ENCODE peak calls at places on chromosomes 7 and 10, in nine cellular contexts. One of them, this sample, is unnamed.

GRCh38 chr10:28418069-28418468 is 114.8 kb upstream of the WAC start:
- DNase-seq in NCI-H1105: no peak
- DNase-seq in NCI-H2081: no peak
- DNase-seq in nephron progenitor cell: no peak
- DNase-seq in astrocyte of the spinal cord: no peak
- DNase-seq in activated gamma-delta T cell treated with Interleukin-2 at 50 U/mL for 16 hours: no peak
- DNase-seq in hepatic stellate cell: no peak
- DNase-seq in hippocampal formation: no peak
- DNase-seq in left ventricle myocardium superior: no peak
- DNase-seq in this sample: no peak

GRCh38 chr7:82204694-82205093 is 238.9 kb downstream of the CACNA2D1 start:
- DNase-seq in NCI-H1105: no peak
- DNase-seq in NCI-H2081: peak; percentile 9
- DNase-seq in nephron progenitor cell: no peak
- DNase-seq in astrocyte of the spinal cord: peak; percentile 84
- DNase-seq in activated gamma-delta T cell treated with Interleukin-2 at 50 U/mL for 16 hours: no peak
- DNase-seq in hepatic stellate cell: no peak
- DNase-seq in hippocampal formation: no peak
- DNase-seq in left ventricle myocardium superior: peak; percentile 54
- DNase-seq in this sample: no peak

GRCh38 chr7:67913604-67914003 is 917.0 kb downstream of the TYW1 start:
- DNase-seq in NCI-H1105: no peak
- DNase-seq in NCI-H2081: no peak
- DNase-seq in nephron progenitor cell: no peak
- DNase-seq in astrocyte of the spinal cord: no peak
- DNase-seq in activated gamma-delta T cell treated with Interleukin-2 at 50 U/mL for 16 hours: no peak
- DNase-seq in hepatic stellate cell: no peak
- DNase-seq in hippocampal formation: no peak
- DNase-seq in left ventricle myocardium superior: no peak
- DNase-seq in this sample: no peak

GRCh38 chr7:80767655-80768054 is 129.2 kb downstream of the CD36 start:
- DNase-seq in NCI-H1105: no peak
- DNase-seq in NCI-H2081: no peak
- DNase-seq in nephron progenitor cell: no peak
- DNase-seq in astrocyte of the spinal cord: no peak
- DNase-seq in activated gamma-delta T cell treated with Interleukin-2 at 50 U/mL for 16 hours: no peak
- DNase-seq in hepatic stellate cell: no peak
- DNase-seq in hippocampal formation: no peak
- DNase-seq in left ventricle myocardium superior: no peak
- DNase-seq in this sample: no peak

GRCh38 chr10:82811621-82812020 is 936.6 kb downstream of the NRG3 start:
- DNase-seq in NCI-H1105: no peak
- DNase-seq in NCI-H2081: peak; percentile 1
- DNase-seq in nephron progenitor cell: peak; percentile 20
- DNase-seq in astrocyte of the spinal cord: no peak
- DNase-seq in activated gamma-delta T cell treated with Interleukin-2 at 50 U/mL for 16 hours: no peak
- DNase-seq in hepatic stellate cell: peak; percentile 12
- DNase-seq in hippocampal formation: no peak
- DNase-seq in left ventricle myocardium superior: no peak
- DNase-seq in this sample: no peak

GRCh38 chr10:42997151-42997848 is 79.6 kb upstream of the RET start:
- DNase-seq in NCI-H1105: no peak
- DNase-seq in NCI-H2081: no peak
- DNase-seq in nephron progenitor cell: no peak
- DNase-seq in astrocyte of the spinal cord: no peak
- DNase-seq in activated gamma-delta T cell treated with Interleukin-2 at 50 U/mL for 16 hours: no peak
- DNase-seq in hepatic stellate cell: no peak
- DNase-seq in hippocampal formation: no peak
- DNase-seq in left ventricle myocardium superior: no peak
- DNase-seq in this sample: no peak

GRCh38 chr10:35949820-35950219 is 307.7 kb upstream of the FZD8 start:
- DNase-seq in NCI-H1105: no peak
- DNase-seq in NCI-H2081: no peak
- DNase-seq in nephron progenitor cell: no peak
- DNase-seq in astrocyte of the spinal cord: no peak
- DNase-seq in activated gamma-delta T cell treated with Interleukin-2 at 50 U/mL for 16 hours: no peak
- DNase-seq in hepatic stellate cell: no peak
- DNase-seq in hippocampal formation: no peak
- DNase-seq in left ventricle myocardium superior: no peak
- DNase-seq in this sample: no peak

GRCh38 chr7:22150221-22150620 is 204.5 kb upstream of the CDCA7L start:
- DNase-seq in NCI-H1105: no peak
- DNase-seq in NCI-H2081: no peak
- DNase-seq in nephron progenitor cell: no peak
- DNase-seq in astrocyte of the spinal cord: peak; percentile 56
- DNase-seq in activated gamma-delta T cell treated with Interleukin-2 at 50 U/mL for 16 hours: no peak
- DNase-seq in hepatic stellate cell: no peak
- DNase-seq in hippocampal formation: no peak
- DNase-seq in left ventricle myocardium superior: no peak
- DNase-seq in this sample: no peak

GRCh38 chr10:45558406-45558805 is 114.2 kb downstream of the ZFAND4 start:
- DNase-seq in NCI-H1105: no peak
- DNase-seq in NCI-H2081: no peak
- DNase-seq in nephron progenitor cell: no peak
- DNase-seq in astrocyte of the spinal cord: no peak
- DNase-seq in activated gamma-delta T cell treated with Interleukin-2 at 50 U/mL for 16 hours: no peak
- DNase-seq in hepatic stellate cell: no peak
- DNase-seq in hippocampal formation: no peak
- DNase-seq in left ventricle myocardium superior: no peak
- DNase-seq in this sample: no peak

GRCh38 chr7:113921363-113921762 is 2.6 kb upstream of the PPP1R3A start:
- DNase-seq in NCI-H1105: no peak
- DNase-seq in NCI-H2081: no peak
- DNase-seq in nephron progenitor cell: no peak
- DNase-seq in astrocyte of the spinal cord: no peak
- DNase-seq in activated gamma-delta T cell treated with Interleukin-2 at 50 U/mL for 16 hours: no peak
- DNase-seq in hepatic stellate cell: no peak
- DNase-seq in hippocampal formation: no peak
- DNase-seq in left ventricle myocardium superior: no peak
- DNase-seq in this sample: no peak

GRCh38 chr7:154910125-154910524 is 92.8 kb downstream of the PAXIP1 start:
- DNase-seq in NCI-H1105: no peak
- DNase-seq in NCI-H2081: no peak
- DNase-seq in nephron progenitor cell: no peak
- DNase-seq in astrocyte of the spinal cord: no peak
- DNase-seq in activated gamma-delta T cell treated with Interleukin-2 at 50 U/mL for 16 hours: no peak
- DNase-seq in hepatic stellate cell: no peak
- DNase-seq in hippocampal formation: no peak
- DNase-seq in left ventricle myocardium superior: no peak
- DNase-seq in this sample: no peak

GRCh38 chr7:34011017-34011680 is 105.8 kb downstream of the BMPER start:
- DNase-seq in NCI-H1105: no peak
- DNase-seq in NCI-H2081: no peak
- DNase-seq in nephron progenitor cell: no peak
- DNase-seq in astrocyte of the spinal cord: no peak
- DNase-seq in activated gamma-delta T cell treated with Interleukin-2 at 50 U/mL for 16 hours: no peak
- DNase-seq in hepatic stellate cell: no peak
- DNase-seq in hippocampal formation: no peak
- DNase-seq in left ventricle myocardium superior: no peak
- DNase-seq in this sample: no peak

GRCh38 chr7:17830206-17830605 is 110.1 kb downstream of the SNX13 start:
- DNase-seq in NCI-H1105: no peak
- DNase-seq in NCI-H2081: no peak
- DNase-seq in nephron progenitor cell: no peak
- DNase-seq in astrocyte of the spinal cord: no peak
- DNase-seq in activated gamma-delta T cell treated with Interleukin-2 at 50 U/mL for 16 hours: no peak
- DNase-seq in hepatic stellate cell: no peak
- DNase-seq in hippocampal formation: no peak
- DNase-seq in left ventricle myocardium superior: no peak
- DNase-seq in this sample: no peak

GRCh38 chr7:131346885-131347592 is 19.4 kb downstream of the MKLN1 start:
- DNase-seq in NCI-H1105: peak; percentile 14
- DNase-seq in NCI-H2081: peak; percentile 38
- DNase-seq in nephron progenitor cell: no peak
- DNase-seq in astrocyte of the spinal cord: no peak
- DNase-seq in activated gamma-delta T cell treated with Interleukin-2 at 50 U/mL for 16 hours: no peak
- DNase-seq in hepatic stellate cell: no peak
- DNase-seq in hippocampal formation: no peak
- DNase-seq in left ventricle myocardium superior: no peak
- DNase-seq in this sample: no peak

GRCh38 chr10:122127943-122128342 is 139.0 kb downstream of the TACC2 start:
- DNase-seq in NCI-H1105: no peak
- DNase-seq in NCI-H2081: no peak
- DNase-seq in nephron progenitor cell: no peak
- DNase-seq in astrocyte of the spinal cord: peak; percentile 30
- DNase-seq in activated gamma-delta T cell treated with Interleukin-2 at 50 U/mL for 16 hours: no peak
- DNase-seq in hepatic stellate cell: peak; percentile 51
- DNase-seq in hippocampal formation: no peak
- DNase-seq in left ventricle myocardium superior: no peak
- DNase-seq in this sample: no peak

GRCh38 chr7:42065942-42066341 is 171.1 kb downstream of the GLI3 start:
- DNase-seq in NCI-H1105: no peak
- DNase-seq in NCI-H2081: no peak
- DNase-seq in nephron progenitor cell: no peak
- DNase-seq in astrocyte of the spinal cord: peak; percentile 80
- DNase-seq in activated gamma-delta T cell treated with Interleukin-2 at 50 U/mL for 16 hours: no peak
- DNase-seq in hepatic stellate cell: no peak
- DNase-seq in hippocampal formation: peak; percentile 3
- DNase-seq in left ventricle myocardium superior: no peak
- DNase-seq in this sample: no peak

GRCh38 chr10:80464557-80465466 is 10.7 kb downstream of the TSPAN14 start:
- DNase-seq in NCI-H1105: no peak
- DNase-seq in NCI-H2081: peak; percentile 33
- DNase-seq in nephron progenitor cell: peak; percentile 34
- DNase-seq in astrocyte of the spinal cord: peak; percentile 41
- DNase-seq in activated gamma-delta T cell treated with Interleukin-2 at 50 U/mL for 16 hours: no peak
- DNase-seq in hepatic stellate cell: peak; percentile 50
- DNase-seq in hippocampal formation: peak; percentile 77
- DNase-seq in left ventricle myocardium superior: peak; percentile 53
- DNase-seq in this sample: no peak

GRCh38 chr10:9766762-9767161 is 1250.9 kb upstream of the CELF2 start:
- DNase-seq in NCI-H1105: no peak
- DNase-seq in NCI-H2081: no peak
- DNase-seq in nephron progenitor cell: no peak
- DNase-seq in astrocyte of the spinal cord: no peak
- DNase-seq in activated gamma-delta T cell treated with Interleukin-2 at 50 U/mL for 16 hours: no peak
- DNase-seq in hepatic stellate cell: no peak
- DNase-seq in hippocampal formation: no peak
- DNase-seq in left ventricle myocardium superior: no peak
- DNase-seq in this sample: no peak

GRCh38 chr10:119479048-119479394 is 63.5 kb downstream of the RGS10 start:
- DNase-seq in NCI-H1105: no peak
- DNase-seq in NCI-H2081: no peak
- DNase-seq in nephron progenitor cell: no peak
- DNase-seq in astrocyte of the spinal cord: no peak
- DNase-seq in activated gamma-delta T cell treated with Interleukin-2 at 50 U/mL for 16 hours: no peak
- DNase-seq in hepatic stellate cell: no peak
- DNase-seq in hippocampal formation: no peak
- DNase-seq in left ventricle myocardium superior: no peak
- DNase-seq in this sample: no peak

GRCh38 chr7:111198255-111198654 is 107.3 kb downstream of the LRRN3 start:
- DNase-seq in NCI-H1105: no peak
- DNase-seq in NCI-H2081: no peak
- DNase-seq in nephron progenitor cell: no peak
- DNase-seq in astrocyte of the spinal cord: peak; percentile 99
- DNase-seq in activated gamma-delta T cell treated with Interleukin-2 at 50 U/mL for 16 hours: no peak
- DNase-seq in hepatic stellate cell: peak; percentile 55
- DNase-seq in hippocampal formation: no peak
- DNase-seq in left ventricle myocardium superior: no peak
- DNase-seq in this sample: no peak

GRCh38 chr7:84998665-84999064 is 188.2 kb downstream of the SEMA3D start:
- DNase-seq in NCI-H1105: no peak
- DNase-seq in NCI-H2081: no peak
- DNase-seq in nephron progenitor cell: no peak
- DNase-seq in astrocyte of the spinal cord: no peak
- DNase-seq in activated gamma-delta T cell treated with Interleukin-2 at 50 U/mL for 16 hours: no peak
- DNase-seq in hepatic stellate cell: no peak
- DNase-seq in hippocampal formation: no peak
- DNase-seq in left ventricle myocardium superior: no peak
- DNase-seq in this sample: no peak

GRCh38 chr10:132508497-132509443 is 28.8 kb upstream of the INPP5A start:
- DNase-seq in NCI-H1105: no peak
- DNase-seq in NCI-H2081: no peak
- DNase-seq in nephron progenitor cell: no peak
- DNase-seq in astrocyte of the spinal cord: no peak
- DNase-seq in activated gamma-delta T cell treated with Interleukin-2 at 50 U/mL for 16 hours: no peak
- DNase-seq in hepatic stellate cell: peak; percentile 51
- DNase-seq in hippocampal formation: no peak
- DNase-seq in left ventricle myocardium superior: peak; percentile 82
- DNase-seq in this sample: peak; percentile 51

GRCh38 chr10:43682956-43683355 is 34.3 kb upstream of the ZNF32 start:
- DNase-seq in NCI-H1105: no peak
- DNase-seq in NCI-H2081: no peak
- DNase-seq in nephron progenitor cell: no peak
- DNase-seq in astrocyte of the spinal cord: no peak
- DNase-seq in activated gamma-delta T cell treated with Interleukin-2 at 50 U/mL for 16 hours: no peak
- DNase-seq in hepatic stellate cell: peak; percentile 60
- DNase-seq in hippocampal formation: no peak
- DNase-seq in left ventricle myocardium superior: no peak
- DNase-seq in this sample: no peak

GRCh38 chr7:107035446-107035845 is 9.1 kb upstream of the PRKAR2B start:
- DNase-seq in NCI-H1105: no peak
- DNase-seq in NCI-H2081: no peak
- DNase-seq in nephron progenitor cell: no peak
- DNase-seq in astrocyte of the spinal cord: peak; percentile 85
- DNase-seq in activated gamma-delta T cell treated with Interleukin-2 at 50 U/mL for 16 hours: no peak
- DNase-seq in hepatic stellate cell: peak; percentile 85
- DNase-seq in hippocampal formation: no peak
- DNase-seq in left ventricle myocardium superior: no peak
- DNase-seq in this sample: no peak

GRCh38 chr7:132577206-132578049 is 1.2 kb upstream of the PLXNA4 start:
- DNase-seq in NCI-H1105: peak; percentile 81
- DNase-seq in NCI-H2081: peak; percentile 82
- DNase-seq in nephron progenitor cell: peak; percentile 87
- DNase-seq in astrocyte of the spinal cord: peak; percentile 78
- DNase-seq in activated gamma-delta T cell treated with Interleukin-2 at 50 U/mL for 16 hours: no peak
- DNase-seq in hepatic stellate cell: peak; percentile 71
- DNase-seq in hippocampal formation: peak; percentile 46
- DNase-seq in left ventricle myocardium superior: peak; percentile 90
- DNase-seq in this sample: no peak

GRCh38 chr7:13336227-13336626 is 648.8 kb downstream of the ARL4A start:
- DNase-seq in NCI-H1105: no peak
- DNase-seq in NCI-H2081: no peak
- DNase-seq in nephron progenitor cell: no peak
- DNase-seq in astrocyte of the spinal cord: peak; percentile 64
- DNase-seq in activated gamma-delta T cell treated with Interleukin-2 at 50 U/mL for 16 hours: no peak
- DNase-seq in hepatic stellate cell: peak; percentile 1
- DNase-seq in hippocampal formation: no peak
- DNase-seq in left ventricle myocardium superior: no peak
- DNase-seq in this sample: no peak

GRCh38 chr7:153521370-153521769 is 530.8 kb upstream of the DPP6 start:
- DNase-seq in NCI-H1105: no peak
- DNase-seq in NCI-H2081: no peak
- DNase-seq in nephron progenitor cell: no peak
- DNase-seq in astrocyte of the spinal cord: no peak
- DNase-seq in activated gamma-delta T cell treated with Interleukin-2 at 50 U/mL for 16 hours: no peak
- DNase-seq in hepatic stellate cell: no peak
- DNase-seq in hippocampal formation: no peak
- DNase-seq in left ventricle myocardium superior: no peak
- DNase-seq in this sample: no peak

GRCh38 chr7:148664319-148664718 is 34.4 kb upstream of the CUL1 start:
- DNase-seq in NCI-H1105: no peak
- DNase-seq in NCI-H2081: no peak
- DNase-seq in nephron progenitor cell: no peak
- DNase-seq in astrocyte of the spinal cord: peak; percentile 79
- DNase-seq in activated gamma-delta T cell treated with Interleukin-2 at 50 U/mL for 16 hours: no peak
- DNase-seq in hepatic stellate cell: peak; percentile 49
- DNase-seq in hippocampal formation: no peak
- DNase-seq in left ventricle myocardium superior: peak; percentile 36
- DNase-seq in this sample: no peak

GRCh38 chr7:22356010-22356854 is 722 bp downstream of the RAPGEF5 start:
- DNase-seq in NCI-H1105: no peak
- DNase-seq in NCI-H2081: peak; percentile 28
- DNase-seq in nephron progenitor cell: peak; percentile 21
- DNase-seq in astrocyte of the spinal cord: no peak
- DNase-seq in activated gamma-delta T cell treated with Interleukin-2 at 50 U/mL for 16 hours: no peak
- DNase-seq in hepatic stellate cell: no peak
- DNase-seq in hippocampal formation: no peak
- DNase-seq in left ventricle myocardium superior: no peak
- DNase-seq in this sample: peak; percentile 48

GRCh38 chr10:118445535-118445934 is 103.4 kb upstream of the FAM204A start:
- DNase-seq in NCI-H1105: no peak
- DNase-seq in NCI-H2081: no peak
- DNase-seq in nephron progenitor cell: no peak
- DNase-seq in astrocyte of the spinal cord: no peak
- DNase-seq in activated gamma-delta T cell treated with Interleukin-2 at 50 U/mL for 16 hours: no peak
- DNase-seq in hepatic stellate cell: no peak
- DNase-seq in hippocampal formation: no peak
- DNase-seq in left ventricle myocardium superior: no peak
- DNase-seq in this sample: no peak

GRCh38 chr7:55309040-55309991 is 55.8 kb upstream of the LANCL2 start:
- DNase-seq in NCI-H1105: no peak
- DNase-seq in NCI-H2081: no peak
- DNase-seq in nephron progenitor cell: no peak
- DNase-seq in astrocyte of the spinal cord: no peak
- DNase-seq in activated gamma-delta T cell treated with Interleukin-2 at 50 U/mL for 16 hours: peak; percentile 60
- DNase-seq in hepatic stellate cell: no peak
- DNase-seq in hippocampal formation: no peak
- DNase-seq in left ventricle myocardium superior: peak; percentile 37
- DNase-seq in this sample: peak; percentile 48